ENCODE peak calls at places on chromosomes 16 and 17, in four cellular contexts. One of them, this sample, is unnamed.

GRCh38 chr17:897970-898619 is 81.5 kb downstream of the NXN start:
- DNase-seq in globus pallidus: no peak
- DNase-seq in lung: no peak
- DNase-seq in activated CD4-positive, alpha-beta T cell treated with anti-CD3 and anti-CD28 coated beads, Interleukin-2, amount 10 ng/mL, durations not matched to agents 7 days and 5 days: no peak
- DNase-seq in this sample: no peak

GRCh38 chr16:13913374-13914292 is 6.3 kb upstream of the ERCC4 start:
- DNase-seq in globus pallidus: no peak
- DNase-seq in lung: no peak
- DNase-seq in activated CD4-positive, alpha-beta T cell treated with anti-CD3 and anti-CD28 coated beads, Interleukin-2, amount 10 ng/mL, durations not matched to agents 7 days and 5 days: no peak
- DNase-seq in this sample: no peak

GRCh38 chr17:48131216-48131824 is 23.8 kb downstream of the SNX11 start:
- DNase-seq in globus pallidus: peak
- DNase-seq in lung: peak
- DNase-seq in activated CD4-positive, alpha-beta T cell treated with anti-CD3 and anti-CD28 coated beads, Interleukin-2, amount 10 ng/mL, durations not matched to agents 7 days and 5 days: peak
- DNase-seq in this sample: no peak

GRCh38 chr16:85658504-85659326 is 30.0 kb downstream of the GINS2 start:
- DNase-seq in globus pallidus: no peak
- DNase-seq in lung: no peak
- DNase-seq in activated CD4-positive, alpha-beta T cell treated with anti-CD3 and anti-CD28 coated beads, Interleukin-2, amount 10 ng/mL, durations not matched to agents 7 days and 5 days: no peak
- DNase-seq in this sample: no peak

GRCh38 chr16:23836404-23837291 is 865 bp downstream of the PRKCB start:
- DNase-seq in globus pallidus: no peak
- DNase-seq in lung: peak
- DNase-seq in activated CD4-positive, alpha-beta T cell treated with anti-CD3 and anti-CD28 coated beads, Interleukin-2, amount 10 ng/mL, durations not matched to agents 7 days and 5 days: peak
- DNase-seq in this sample: no peak

GRCh38 chr17:14361945-14362508 is 61.1 kb downstream of the HS3ST3B1 start:
- DNase-seq in globus pallidus: no peak
- DNase-seq in lung: no peak
- DNase-seq in activated CD4-positive, alpha-beta T cell treated with anti-CD3 and anti-CD28 coated beads, Interleukin-2, amount 10 ng/mL, durations not matched to agents 7 days and 5 days: no peak
- DNase-seq in this sample: no peak

GRCh38 chr17:74859439-74860228 is at the start of gene GRIN2C:
- DNase-seq in globus pallidus: no peak
- DNase-seq in lung: no peak
- DNase-seq in activated CD4-positive, alpha-beta T cell treated with anti-CD3 and anti-CD28 coated beads, Interleukin-2, amount 10 ng/mL, durations not matched to agents 7 days and 5 days: peak
- DNase-seq in this sample: no peak

GRCh38 chr16:67923414-67924127 is 8.1 kb downstream of the CTRL start:
- DNase-seq in globus pallidus: no peak
- DNase-seq in lung: no peak
- DNase-seq in activated CD4-positive, alpha-beta T cell treated with anti-CD3 and anti-CD28 coated beads, Interleukin-2, amount 10 ng/mL, durations not matched to agents 7 days and 5 days: no peak
- DNase-seq in this sample: no peak

GRCh38 chr17:10117581-10118001 is 80.8 kb downstream of the GAS7 start:
- DNase-seq in globus pallidus: peak
- DNase-seq in lung: no peak
- DNase-seq in activated CD4-positive, alpha-beta T cell treated with anti-CD3 and anti-CD28 coated beads, Interleukin-2, amount 10 ng/mL, durations not matched to agents 7 days and 5 days: no peak
- DNase-seq in this sample: no peak

GRCh38 chr17:77451271-77451893 is 310.6 kb downstream of the SEC14L1 start:
- DNase-seq in globus pallidus: peak
- DNase-seq in lung: no peak
- DNase-seq in activated CD4-positive, alpha-beta T cell treated with anti-CD3 and anti-CD28 coated beads, Interleukin-2, amount 10 ng/mL, durations not matched to agents 7 days and 5 days: peak
- DNase-seq in this sample: no peak

GRCh38 chr16:3459401-3460090 is 16.1 kb downstream of the NAA60 start:
- DNase-seq in globus pallidus: no peak
- DNase-seq in lung: no peak
- DNase-seq in activated CD4-positive, alpha-beta T cell treated with anti-CD3 and anti-CD28 coated beads, Interleukin-2, amount 10 ng/mL, durations not matched to agents 7 days and 5 days: peak
- DNase-seq in this sample: no peak

GRCh38 chr16:51922476-51922875 is 624.5 kb downstream of the TOX3 start:
- DNase-seq in globus pallidus: no peak
- DNase-seq in lung: no peak
- DNase-seq in activated CD4-positive, alpha-beta T cell treated with anti-CD3 and anti-CD28 coated beads, Interleukin-2, amount 10 ng/mL, durations not matched to agents 7 days and 5 days: no peak
- DNase-seq in this sample: no peak

GRCh38 chr17:83012873-83013778 is 66.3 kb upstream of the METRNL start:
- DNase-seq in globus pallidus: no peak
- DNase-seq in lung: no peak
- DNase-seq in activated CD4-positive, alpha-beta T cell treated with anti-CD3 and anti-CD28 coated beads, Interleukin-2, amount 10 ng/mL, durations not matched to agents 7 days and 5 days: no peak
- DNase-seq in this sample: no peak

GRCh38 chr17:57174591-57174990 is 81.7 kb upstream of the MSI2 start:
- DNase-seq in globus pallidus: no peak
- DNase-seq in lung: no peak
- DNase-seq in activated CD4-positive, alpha-beta T cell treated with anti-CD3 and anti-CD28 coated beads, Interleukin-2, amount 10 ng/mL, durations not matched to agents 7 days and 5 days: no peak
- DNase-seq in this sample: no peak

GRCh38 chr17:35932576-35932975 is 2.0 kb upstream of the RDM1 start:
- DNase-seq in globus pallidus: no peak
- DNase-seq in lung: no peak
- DNase-seq in activated CD4-positive, alpha-beta T cell treated with anti-CD3 and anti-CD28 coated beads, Interleukin-2, amount 10 ng/mL, durations not matched to agents 7 days and 5 days: no peak
- DNase-seq in this sample: no peak

GRCh38 chr16:30430428-30430970 is 669 bp upstream of the DCTPP1 start:
- DNase-seq in globus pallidus: no peak
- DNase-seq in lung: no peak
- DNase-seq in activated CD4-positive, alpha-beta T cell treated with anti-CD3 and anti-CD28 coated beads, Interleukin-2, amount 10 ng/mL, durations not matched to agents 7 days and 5 days: no peak
- DNase-seq in this sample: no peak

GRCh38 chr16:17847234-17847795 is 376.6 kb upstream of the XYLT1 start:
- DNase-seq in globus pallidus: no peak
- DNase-seq in lung: no peak
- DNase-seq in activated CD4-positive, alpha-beta T cell treated with anti-CD3 and anti-CD28 coated beads, Interleukin-2, amount 10 ng/mL, durations not matched to agents 7 days and 5 days: no peak
- DNase-seq in this sample: no peak

GRCh38 chr17:80375186-80375585 is 39.8 kb upstream of the ENDOV start:
- DNase-seq in globus pallidus: no peak
- DNase-seq in lung: no peak
- DNase-seq in activated CD4-positive, alpha-beta T cell treated with anti-CD3 and anti-CD28 coated beads, Interleukin-2, amount 10 ng/mL, durations not matched to agents 7 days and 5 days: no peak
- DNase-seq in this sample: no peak

GRCh38 chr16:2056077-2056476 is 8.3 kb downstream of the TSC2 start:
- DNase-seq in globus pallidus: peak
- DNase-seq in lung: no peak
- DNase-seq in activated CD4-positive, alpha-beta T cell treated with anti-CD3 and anti-CD28 coated beads, Interleukin-2, amount 10 ng/mL, durations not matched to agents 7 days and 5 days: no peak
- DNase-seq in this sample: no peak

GRCh38 chr16:82439678-82440293 is 187.0 kb upstream of the CDH13 start:
- DNase-seq in globus pallidus: no peak
- DNase-seq in lung: peak
- DNase-seq in activated CD4-positive, alpha-beta T cell treated with anti-CD3 and anti-CD28 coated beads, Interleukin-2, amount 10 ng/mL, durations not matched to agents 7 days and 5 days: no peak
- DNase-seq in this sample: no peak

GRCh38 chr16:183005-183404 is 2.7 kb downstream of the HBQ1 start:
- DNase-seq in globus pallidus: no peak
- DNase-seq in lung: no peak
- DNase-seq in activated CD4-positive, alpha-beta T cell treated with anti-CD3 and anti-CD28 coated beads, Interleukin-2, amount 10 ng/mL, durations not matched to agents 7 days and 5 days: no peak
- DNase-seq in this sample: no peak

GRCh38 chr17:64653325-64653984 is 8.7 kb downstream of the SMURF2 start:
- DNase-seq in globus pallidus: no peak
- DNase-seq in lung: no peak
- DNase-seq in activated CD4-positive, alpha-beta T cell treated with anti-CD3 and anti-CD28 coated beads, Interleukin-2, amount 10 ng/mL, durations not matched to agents 7 days and 5 days: no peak
- DNase-seq in this sample: no peak